ENCODE peak calls at places on chromosomes 6 and 20, in five cellular contexts. L, A, P, N and F are unnamed samples.

GRCh38 chr20:3068075-3068474 is 3.3 kb upstream of the OXT start:
- DNase-seq in N (no peak), L (no peak), A (no peak), P (no peak), F (no peak)

GRCh38 chr20:24135786-24136185 is 147.2 kb upstream of the GGTLC1 start:
- DNase-seq in N (no peak), A (no peak), P (no peak), L (no peak), F (no peak)

GRCh38 chr6:151254451-151255081 is 14.8 kb downstream of the AKAP12 start:
- DNase-seq in A (peak; percentile 67), N (no peak), P (no peak), L (no peak), F (no peak)

GRCh38 chr6:160667854-160668481 is 3.9 kb upstream of the LPA start:
- DNase-seq in L (peak; percentile 12), A (no peak), N (no peak), P (no peak), F (peak; percentile 7)

GRCh38 chr6:40810176-40810575 is 223.0 kb upstream of the LRFN2 start:
- DNase-seq in A (no peak), P (no peak), L (no peak), N (no peak), F (no peak)

GRCh38 chr20:7694940-7695567 is 245.2 kb downstream of the HAO1 start:
- DNase-seq in A (no peak), L (no peak), P (peak; percentile 14), N (no peak), F (no peak)

GRCh38 chr20:21225215-21225947 is 77.8 kb upstream of the XRN2 start:
- DNase-seq in N (no peak), L (no peak), A (no peak), P (no peak), F (no peak)

GRCh38 chr20:38343107-38343797 is 3.0 kb upstream of the LBP start:
- DNase-seq in A (no peak), P (no peak), N (no peak), L (no peak), F (no peak)

GRCh38 chr20:31260326-31260932 is 3.0 kb downstream of the DEFB115 start:
- DNase-seq in N (no peak), P (no peak), L (no peak), A (no peak), F (no peak)

GRCh38 chr20:20410678-20411077 is 42.8 kb downstream of the INSM1 start:
- DNase-seq in A (no peak), P (no peak), N (no peak), L (no peak), F (no peak)

GRCh38 chr6:34154668-34155447 is 9.0 kb upstream of the GRM4 start:
- DNase-seq in N (no peak), L (peak; percentile 55), A (peak; percentile 83), P (no peak), F (peak; percentile 59)

GRCh38 chr20:25257756-25258462 is 10.0 kb downstream of the PYGB start:
- DNase-seq in A (no peak), P (no peak), N (no peak), L (no peak), F (no peak)

GRCh38 chr6:33427585-33428218 is 7.8 kb downstream of the SYNGAP1 start:
- DNase-seq in P (no peak), N (no peak), A (peak; percentile 65), L (peak; percentile 57), F (peak; percentile 52)

GRCh38 chr20:36441416-36441815 is 99.9 kb upstream of the MYL9 start:
- DNase-seq in N (no peak), A (no peak), P (no peak), L (no peak), F (no peak)

GRCh38 chr6:107977283-107977682 is 19.3 kb upstream of the SEC63 start:
- DNase-seq in A (peak; percentile 35), P (no peak), N (no peak), L (no peak), F (no peak)

GRCh38 chr20:46063151-46063550 is 26.6 kb downstream of the NCOA5 start:
- DNase-seq in A (no peak), N (no peak), L (no peak), P (no peak), F (no peak)

GRCh38 chr6:162976141-162976540 is 248.4 kb downstream of the PACRG start:
- DNase-seq in A (no peak), L (no peak), N (no peak), P (no peak), F (no peak)

GRCh38 chr20:17570347-17571152 is 675 bp downstream of the DSTN start:
- DNase-seq in P (no peak), L (peak; percentile 6), A (no peak), N (no peak), F (no peak)

GRCh38 chr20:4957939-4958362 is 43.4 kb downstream of the SLC23A2 start:
- DNase-seq in A (no peak), L (no peak), N (no peak), P (no peak), F (no peak)

GRCh38 chr20:37657924-37658800 is 35.7 kb upstream of the CTNNBL1 start:
- DNase-seq in L (no peak), A (no peak), N (no peak), P (no peak), F (no peak)

GRCh38 chr6:2725999-2726567 is 24.6 kb downstream of the MYLK4 start:
- DNase-seq in L (no peak), A (peak; percentile 61), P (no peak), N (peak; percentile 53), F (no peak)

GRCh38 chr6:3194535-3195376 is 32.7 kb downstream of the TUBB2B start:
- DNase-seq in P (no peak), A (no peak), L (no peak), N (no peak), F (no peak)